ENCODE peak calls at places on chromosomes 4 and X, in ten cellular contexts. Q, U, W, J, E, G, I, X, R and T are unnamed samples. For H3K4me1, the result is how much of the 10 kb centered on the place peaks cover.

GRCh38 chrX:23515028-23515427 is 152.3 kb upstream of the PRDX4 start:
- DNase-seq in X (no peak), G (no peak), W (no peak), E (no peak), I (no peak), Q (no peak), J (no peak), U (no peak), R (no peak), T (no peak)

GRCh38 chrX:52923781-52924241 is 26.7 kb downstream of the FAM156B start:
- DNase-seq in R (peak), J (peak), E (peak), Q (no peak), U (no peak), I (no peak), W (no peak), G (no peak), X (no peak), T (no peak)

GRCh38 chrX:107213477-107213876 is 7.1 kb downstream of the DNAAF6 start:
- DNase-seq in X (no peak), R (no peak), G (no peak), I (no peak), E (no peak), J (no peak), Q (no peak), W (no peak), U (no peak), T (no peak)

GRCh38 chr4:106287353-106287969 is 28.5 kb downstream of the TBCK start:
- DNase-seq in U (no peak), G (peak), R (no peak), X (no peak), W (no peak), E (no peak), I (no peak), Q (no peak), J (no peak), T (peak)

GRCh38 chr4:75723117-75723801 is 1.1 kb upstream of the USO1 start:
- DNase-seq in R (no peak), G (no peak), W (no peak), J (no peak), Q (peak), E (no peak), X (no peak), I (no peak), U (no peak), T (peak)

GRCh38 chr4:24753519-24753918 is 41.9 kb upstream of the SOD3 start:
- DNase-seq in Q (no peak), I (no peak), R (no peak), G (peak), W (no peak), U (no peak), J (no peak), E (no peak), X (no peak), T (no peak)

GRCh38 chr4:148814030-148814429 is 371.8 kb upstream of the NR3C2 start:
- DNase-seq in X (no peak), E (no peak), J (no peak), Q (no peak), G (no peak), I (no peak), R (no peak), W (no peak), U (no peak), T (no peak)

GRCh38 chrX:138885886-138886285 is 174.4 kb upstream of the FGF13 start:
- DNase-seq in U (no peak), G (no peak), R (no peak), E (no peak), J (no peak), Q (no peak), X (no peak), I (no peak), W (no peak), T (no peak)

GRCh38 chr4:164949448-164950118 is 27.9 kb downstream of the TRIM61 start:
- DNase-seq in G (no peak), W (no peak), R (no peak), I (no peak), Q (no peak), E (peak), J (no peak), U (no peak), X (no peak), T (no peak)

GRCh38 chrX:19907794-19908193 is 20.4 kb upstream of the SH3KBP1 start:
- DNase-seq in G (no peak), I (no peak), X (no peak), W (no peak), U (no peak), J (no peak), R (no peak), Q (no peak), E (no peak), T (no peak)

GRCh38 chrX:103586314-103586646 is 965 bp downstream of the TCEAL4 start:
- DNase-seq in W (peak), G (no peak), Q (no peak), E (no peak), J (peak), I (no peak), R (no peak), U (no peak), X (no peak), T (no peak)

GRCh38 chr4:176840166-176840565 is 47.4 kb upstream of the VEGFC start:
- DNase-seq in X (no peak), E (no peak), J (no peak), U (no peak), Q (no peak), W (no peak), R (no peak), I (no peak), G (no peak), T (peak)

GRCh38 chr4:132195181-132195580 is 953.9 kb upstream of the PCDH10 start:
- DNase-seq in I (no peak), E (no peak), U (no peak), Q (no peak), J (no peak), W (no peak), R (no peak), X (no peak), G (no peak), T (no peak)

GRCh38 chr4:38062088-38062893 is 102.1 kb downstream of the PTTG2 start:
- DNase-seq in G (peak), R (peak), E (peak), W (peak), I (peak), U (peak), Q (peak), X (peak), J (peak), T (peak)

GRCh38 chr4:157143365-157143764 is 67.4 kb downstream of the GLRB start:
- DNase-seq in W (no peak), J (no peak), X (no peak), Q (no peak), E (no peak), R (no peak), U (no peak), I (no peak), G (no peak), T (no peak)

GRCh38 chrX:148552775-148553174 is 52.4 kb downstream of the AFF2 start:
- DNase-seq in U (no peak), X (no peak), J (no peak), W (no peak), Q (no peak), I (no peak), R (no peak), E (peak), G (peak), T (no peak)

GRCh38 chrX:17968367-17968766 is 107.3 kb upstream of the RAI2 start:
- DNase-seq in E (no peak), I (no peak), W (no peak), X (no peak), U (no peak), Q (no peak), R (no peak), J (no peak), G (no peak), T (no peak)

GRCh38 chrX:17967888-17968287 is 106.8 kb upstream of the RAI2 start:
- DNase-seq in J (no peak), I (no peak), X (no peak), U (no peak), G (no peak), R (no peak), W (no peak), Q (no peak), E (no peak), T (no peak)

GRCh38 chrX:17964871-17965270 is 103.8 kb upstream of the RAI2 start:
- DNase-seq in W (no peak), G (no peak), X (no peak), E (no peak), U (no peak), Q (no peak), R (no peak), J (no peak), I (no peak), T (no peak)
- H3K4me1 ChIP-seq in W (under half), G (under half), X (under half), E (under half), U (under half), Q (under half), R (under half), J (under half), I (under half), T (under half)

GRCh38 chr4:1218892-1219552 is 29.9 kb downstream of the CTBP1 start:
- DNase-seq in R (no peak), X (no peak), W (no peak), E (peak), G (no peak), I (no peak), J (no peak), Q (no peak), U (no peak), T (no peak)
- H3K4me1 ChIP-seq in R (under half), X (under half), W (under half), E (half or more), G (under half), I (under half), J (under half), Q (under half), U (under half), T (under half)

GRCh38 chr4:58359590-58359989 is 1249.4 kb upstream of the IGFBP7 start:
- DNase-seq in Q (no peak), X (no peak), I (no peak), E (no peak), G (no peak), W (no peak), U (no peak), R (no peak), J (no peak), T (no peak)
- H3K4me1 ChIP-seq in Q (under half), X (under half), I (under half), E (under half), G (under half), W (under half), U (under half), R (under half), J (under half), T (under half)

GRCh38 chr4:48343531-48343930 is 2.2 kb downstream of the SLAIN2 start:
- DNase-seq in U (no peak), E (no peak), J (no peak), Q (no peak), X (no peak), G (no peak), W (no peak), I (no peak), R (no peak), T (no peak)

GRCh38 chr4:48347282-48347921 is 6.1 kb downstream of the SLAIN2 start:
- DNase-seq in X (no peak), R (no peak), U (no peak), I (no peak), G (no peak), Q (no peak), W (no peak), J (no peak), E (no peak), T (no peak)

GRCh38 chr4:48343035-48343434 is 1.7 kb downstream of the SLAIN2 start:
- DNase-seq in G (no peak), U (no peak), X (no peak), J (no peak), R (no peak), E (peak), I (no peak), W (no peak), Q (no peak), T (no peak)

GRCh38 chr4:48346594-48346993 is 5.3 kb downstream of the SLAIN2 start:
- DNase-seq in E (no peak), J (no peak), G (no peak), X (no peak), W (no peak), I (no peak), U (no peak), Q (no peak), R (no peak), T (no peak)

DNA sequence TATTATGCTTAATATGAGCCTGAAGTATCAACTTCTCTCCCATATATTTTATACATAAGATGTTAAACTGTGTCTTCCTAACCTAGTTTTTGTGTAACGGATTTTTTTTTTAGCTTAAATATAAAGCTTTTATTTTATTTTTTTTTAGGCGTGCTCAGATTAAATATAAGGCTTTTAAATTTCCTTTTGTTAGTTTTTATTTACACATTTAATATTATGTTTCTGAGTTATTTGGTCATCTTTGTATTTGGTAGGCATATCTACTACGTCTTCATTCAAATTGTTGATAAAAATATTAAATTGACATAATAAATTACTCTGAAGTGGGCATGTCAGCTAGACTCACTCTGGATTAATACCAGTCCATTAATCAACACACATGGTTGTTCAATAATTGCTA is 4.2 kb downstream of the SLAIN2 start:
- DNase-seq in Q (no peak), X (no peak), W (no peak), E (no peak), U (no peak), I (no peak), J (no peak), R (no peak), G (no peak), T (no peak)
- H3K4me1 ChIP-seq in Q (under half), X (half or more), W (under half), E (under half), U (under half), I (under half), J (under half), R (half or more), G (under half), T (under half)

GRCh38 chr4:112514079-112514448 is 1.9 kb downstream of the NEUROG2 start:
- DNase-seq in I (no peak), U (no peak), J (no peak), Q (no peak), X (no peak), E (no peak), R (no peak), G (no peak), W (no peak), T (no peak)
- H3K4me1 ChIP-seq in I (under half), U (under half), J (half or more), Q (under half), X (half or more), E (under half), R (under half), G (under half), W (under half), T (under half)